ENCODE peak calls at places on chromosomes 3 and 15, in six cellular contexts. One of them, this sample, is unnamed. For H3K9me3, the result is how much of the 10 kb centered on the place peaks cover.

GRCh38 chr3:123081718-123082369 is 15.0 kb downstream of the PDIA5 start:
- DNase-seq in WERI-Rb-1: peak
- DNase-seq in body of pancreas: no peak
- DNase-seq in effector memory CD4-positive, alpha-beta T cell: no peak
- DNase-seq in thoracic aorta: no peak
- DNase-seq in CD8-positive, alpha-beta memory T cell: no peak
- DNase-seq in this sample: no peak

GRCh38 chr3:110164632-110165240 is 827.4 kb upstream of the DPPA4 start:
- DNase-seq in WERI-Rb-1: no peak
- DNase-seq in body of pancreas: no peak
- DNase-seq in effector memory CD4-positive, alpha-beta T cell: no peak
- DNase-seq in thoracic aorta: no peak
- DNase-seq in CD8-positive, alpha-beta memory T cell: no peak
- DNase-seq in this sample: no peak

GRCh38 chr3:36663666-36664291 is 100.6 kb downstream of the DCLK3 start:
- DNase-seq in WERI-Rb-1: no peak
- DNase-seq in body of pancreas: no peak
- DNase-seq in effector memory CD4-positive, alpha-beta T cell: no peak
- DNase-seq in thoracic aorta: no peak
- DNase-seq in CD8-positive, alpha-beta memory T cell: no peak
- DNase-seq in this sample: no peak

GRCh38 chr3:32919920-32920319 is 31.5 kb upstream of the CCR4 start:
- DNase-seq in WERI-Rb-1: no peak
- DNase-seq in body of pancreas: no peak
- DNase-seq in effector memory CD4-positive, alpha-beta T cell: no peak
- DNase-seq in thoracic aorta: no peak
- DNase-seq in CD8-positive, alpha-beta memory T cell: no peak
- DNase-seq in this sample: no peak

GRCh38 chr3:10935846-10936631 is 56.5 kb upstream of the SLC6A1 start:
- DNase-seq in WERI-Rb-1: no peak
- DNase-seq in body of pancreas: no peak
- DNase-seq in effector memory CD4-positive, alpha-beta T cell: no peak
- DNase-seq in thoracic aorta: no peak
- DNase-seq in CD8-positive, alpha-beta memory T cell: no peak
- DNase-seq in this sample: no peak

GRCh38 chr3:79329154-79329553 is 438.6 kb downstream of the ROBO1 start:
- DNase-seq in WERI-Rb-1: no peak
- DNase-seq in body of pancreas: no peak
- DNase-seq in effector memory CD4-positive, alpha-beta T cell: no peak
- DNase-seq in thoracic aorta: no peak
- DNase-seq in CD8-positive, alpha-beta memory T cell: no peak
- DNase-seq in this sample: no peak

GRCh38 chr15:99616773-99617342 is 51.1 kb downstream of the MEF2A start:
- DNase-seq in WERI-Rb-1: no peak
- DNase-seq in body of pancreas: no peak
- DNase-seq in effector memory CD4-positive, alpha-beta T cell: no peak
- DNase-seq in thoracic aorta: no peak
- DNase-seq in CD8-positive, alpha-beta memory T cell: no peak
- DNase-seq in this sample: no peak

GRCh38 chr15:69502470-69503045 is 49.9 kb downstream of the RPLP1 start:
- DNase-seq in WERI-Rb-1: no peak
- DNase-seq in body of pancreas: no peak
- DNase-seq in effector memory CD4-positive, alpha-beta T cell: no peak
- DNase-seq in thoracic aorta: no peak
- DNase-seq in CD8-positive, alpha-beta memory T cell: no peak
- DNase-seq in this sample: no peak

GRCh38 chr3:198081421-198081844 is 121.4 kb downstream of the LMLN start:
- DNase-seq in WERI-Rb-1: no peak
- DNase-seq in body of pancreas: peak
- DNase-seq in effector memory CD4-positive, alpha-beta T cell: no peak
- DNase-seq in thoracic aorta: no peak
- DNase-seq in CD8-positive, alpha-beta memory T cell: no peak
- DNase-seq in this sample: no peak

GRCh38 chr3:136350132-136350531 is 100.0 kb downstream of the PCCB start:
- DNase-seq in WERI-Rb-1: no peak
- DNase-seq in body of pancreas: no peak
- DNase-seq in effector memory CD4-positive, alpha-beta T cell: no peak
- DNase-seq in thoracic aorta: no peak
- DNase-seq in CD8-positive, alpha-beta memory T cell: no peak
- DNase-seq in this sample: no peak

GRCh38 chr3:168081171-168081771 is 14.5 kb downstream of the GOLIM4 start:
- DNase-seq in WERI-Rb-1: no peak
- DNase-seq in body of pancreas: no peak
- DNase-seq in effector memory CD4-positive, alpha-beta T cell: no peak
- DNase-seq in thoracic aorta: no peak
- DNase-seq in CD8-positive, alpha-beta memory T cell: no peak
- DNase-seq in this sample: no peak

GRCh38 chr15:92625297-92625980 is 30.1 kb downstream of the FAM174B start:
- DNase-seq in WERI-Rb-1: no peak
- DNase-seq in body of pancreas: peak
- DNase-seq in effector memory CD4-positive, alpha-beta T cell: no peak
- DNase-seq in thoracic aorta: no peak
- DNase-seq in CD8-positive, alpha-beta memory T cell: no peak
- DNase-seq in this sample: no peak

GRCh38 chr3:157170861-157171260 is 10.9 kb upstream of the CCNL1 start:
- DNase-seq in WERI-Rb-1: no peak
- DNase-seq in body of pancreas: no peak
- DNase-seq in effector memory CD4-positive, alpha-beta T cell: no peak
- DNase-seq in thoracic aorta: no peak
- DNase-seq in CD8-positive, alpha-beta memory T cell: no peak
- DNase-seq in this sample: no peak

GRCh38 chr3:98843301-98843959 is 58.1 kb downstream of the DCBLD2 start:
- DNase-seq in WERI-Rb-1: no peak
- DNase-seq in body of pancreas: no peak
- DNase-seq in effector memory CD4-positive, alpha-beta T cell: no peak
- DNase-seq in thoracic aorta: no peak
- DNase-seq in CD8-positive, alpha-beta memory T cell: no peak
- DNase-seq in this sample: no peak

GRCh38 chr15:84840741-84841429 is 23.7 kb downstream of the ALPK3 start:
- DNase-seq in WERI-Rb-1: no peak
- DNase-seq in body of pancreas: peak
- DNase-seq in effector memory CD4-positive, alpha-beta T cell: no peak
- DNase-seq in thoracic aorta: peak
- DNase-seq in CD8-positive, alpha-beta memory T cell: no peak
- DNase-seq in this sample: no peak

GRCh38 chr15:25185156-25185710 is 230.4 kb downstream of the SNRPN start:
- DNase-seq in WERI-Rb-1: no peak
- DNase-seq in body of pancreas: no peak
- DNase-seq in effector memory CD4-positive, alpha-beta T cell: no peak
- DNase-seq in thoracic aorta: no peak
- DNase-seq in CD8-positive, alpha-beta memory T cell: no peak
- DNase-seq in this sample: no peak
- H3K9me3 ChIP-seq in WERI-Rb-1: under half
- H3K9me3 ChIP-seq in body of pancreas: under half
- H3K9me3 ChIP-seq in effector memory CD4-positive, alpha-beta T cell: under half
- H3K9me3 ChIP-seq in thoracic aorta: under half
- H3K9me3 ChIP-seq in CD8-positive, alpha-beta memory T cell: under half
- H3K9me3 ChIP-seq in this sample: under half

DNA sequence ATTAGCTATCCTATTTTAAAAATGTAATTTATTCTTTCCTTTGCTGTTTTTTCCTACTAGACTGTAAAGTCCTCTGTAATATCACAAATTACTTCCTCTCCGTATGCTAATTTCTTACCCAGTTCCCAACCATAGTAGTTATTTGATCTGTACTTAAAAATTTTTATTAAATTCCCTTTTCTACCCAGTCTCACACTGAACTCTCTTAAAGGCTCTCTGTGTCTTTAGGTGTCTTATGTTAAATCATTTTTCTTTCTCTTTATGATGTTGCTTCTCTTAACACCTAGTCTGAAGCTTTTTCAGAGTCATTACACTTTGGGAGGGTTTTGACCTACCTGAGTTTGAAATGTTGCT is 378.6 kb downstream of the NSUN3 start:
- DNase-seq in WERI-Rb-1: no peak
- DNase-seq in body of pancreas: no peak
- DNase-seq in effector memory CD4-positive, alpha-beta T cell: no peak
- DNase-seq in thoracic aorta: no peak
- DNase-seq in CD8-positive, alpha-beta memory T cell: no peak
- DNase-seq in this sample: no peak
- H3K27ac ChIP-seq in WERI-Rb-1: no peak
- H3K27ac ChIP-seq in body of pancreas: no peak
- H3K27ac ChIP-seq in effector memory CD4-positive, alpha-beta T cell: no peak
- H3K27ac ChIP-seq in thoracic aorta: no peak
- H3K27ac ChIP-seq in CD8-positive, alpha-beta memory T cell: no peak
- H3K27ac ChIP-seq in this sample: no peak

DNA sequence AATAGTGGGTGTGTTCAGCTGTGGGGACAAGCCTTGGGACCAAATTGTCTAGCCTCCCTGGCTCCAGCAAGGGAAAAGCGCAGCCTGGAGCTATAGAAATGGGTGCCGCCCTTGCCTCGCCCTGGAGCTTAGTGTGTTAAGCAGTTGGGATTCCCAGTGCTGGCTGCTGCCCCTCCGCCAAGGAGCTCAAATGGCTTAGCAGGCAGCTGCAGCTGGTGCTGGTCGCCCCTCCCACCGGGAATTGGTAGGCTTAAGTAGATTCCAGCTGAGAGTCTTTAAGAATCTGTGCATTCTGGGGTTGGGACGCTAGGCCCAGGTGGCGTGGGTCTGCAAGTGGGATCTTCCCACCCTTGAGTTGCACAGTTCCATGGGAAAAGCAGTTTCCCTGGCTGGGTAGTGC is 663.0 kb upstream of the TBL1XR1 start:
- DNase-seq in WERI-Rb-1: peak
- DNase-seq in body of pancreas: no peak
- DNase-seq in effector memory CD4-positive, alpha-beta T cell: no peak
- DNase-seq in thoracic aorta: no peak
- DNase-seq in CD8-positive, alpha-beta memory T cell: no peak
- DNase-seq in this sample: no peak
- H3K9me3 ChIP-seq in WERI-Rb-1: under half
- H3K9me3 ChIP-seq in body of pancreas: under half
- H3K9me3 ChIP-seq in effector memory CD4-positive, alpha-beta T cell: under half
- H3K9me3 ChIP-seq in thoracic aorta: under half
- H3K9me3 ChIP-seq in CD8-positive, alpha-beta memory T cell: under half
- H3K9me3 ChIP-seq in this sample: under half

GRCh38 chr15:77528968-77529319 is 103.8 kb downstream of the LINGO1 start:
- DNase-seq in WERI-Rb-1: peak
- DNase-seq in body of pancreas: no peak
- DNase-seq in effector memory CD4-positive, alpha-beta T cell: no peak
- DNase-seq in thoracic aorta: no peak
- DNase-seq in CD8-positive, alpha-beta memory T cell: no peak
- DNase-seq in this sample: no peak

GRCh38 chr15:77529394-77530159 is 103.1 kb downstream of the LINGO1 start:
- DNase-seq in WERI-Rb-1: no peak
- DNase-seq in body of pancreas: no peak
- DNase-seq in effector memory CD4-positive, alpha-beta T cell: no peak
- DNase-seq in thoracic aorta: no peak
- DNase-seq in CD8-positive, alpha-beta memory T cell: no peak
- DNase-seq in this sample: no peak

GRCh38 chr15:77527164-77527778 is 105.4 kb downstream of the LINGO1 start:
- DNase-seq in WERI-Rb-1: peak
- DNase-seq in body of pancreas: no peak
- DNase-seq in effector memory CD4-positive, alpha-beta T cell: no peak
- DNase-seq in thoracic aorta: no peak
- DNase-seq in CD8-positive, alpha-beta memory T cell: no peak
- DNase-seq in this sample: no peak

GRCh38 chr15:77527831-77528231 is 104.9 kb downstream of the LINGO1 start:
- DNase-seq in WERI-Rb-1: no peak
- DNase-seq in body of pancreas: no peak
- DNase-seq in effector memory CD4-positive, alpha-beta T cell: no peak
- DNase-seq in thoracic aorta: no peak
- DNase-seq in CD8-positive, alpha-beta memory T cell: no peak
- DNase-seq in this sample: no peak

DNA sequence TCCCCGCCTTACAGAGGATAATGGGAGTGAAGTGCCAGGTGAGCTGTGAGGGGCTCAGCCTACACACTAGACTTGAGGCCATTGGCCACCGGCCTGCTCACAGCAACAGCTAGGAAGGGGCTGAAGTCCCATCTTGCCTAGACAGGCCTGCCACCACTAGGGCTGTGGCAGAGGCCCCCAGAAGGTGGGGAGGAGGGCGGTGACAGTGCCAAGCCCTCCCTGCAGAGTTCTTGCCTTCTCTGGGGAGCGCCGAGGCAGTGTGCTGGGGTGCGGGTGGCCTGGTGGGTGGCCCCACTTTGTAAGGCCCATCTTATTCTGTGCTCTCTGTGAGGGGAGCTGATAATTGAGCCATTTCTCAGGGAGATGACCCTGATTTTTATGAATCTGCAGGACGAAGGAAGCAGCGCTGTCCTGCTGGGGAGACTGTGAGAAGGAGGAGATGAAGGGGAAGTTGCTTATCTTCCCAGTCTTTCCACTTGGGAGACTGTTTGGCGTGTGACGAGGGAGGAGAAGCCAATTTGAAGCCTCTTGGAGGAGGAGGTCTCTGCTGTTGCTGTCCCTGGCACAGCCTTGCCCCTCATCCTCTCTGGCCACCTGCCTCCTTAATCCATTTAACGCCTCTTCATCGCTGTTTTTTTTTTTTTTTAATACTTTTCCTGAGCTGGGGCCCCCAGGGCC is 104.3 kb downstream of the LINGO1 start:
- DNase-seq in WERI-Rb-1: peak
- DNase-seq in body of pancreas: no peak
- DNase-seq in effector memory CD4-positive, alpha-beta T cell: no peak
- DNase-seq in thoracic aorta: no peak
- DNase-seq in CD8-positive, alpha-beta memory T cell: no peak
- DNase-seq in this sample: no peak
- H3K27ac ChIP-seq in WERI-Rb-1: peak
- H3K27ac ChIP-seq in body of pancreas: no peak
- H3K27ac ChIP-seq in effector memory CD4-positive, alpha-beta T cell: no peak
- H3K27ac ChIP-seq in thoracic aorta: no peak
- H3K27ac ChIP-seq in CD8-positive, alpha-beta memory T cell: no peak
- H3K27ac ChIP-seq in this sample: no peak

DNA sequence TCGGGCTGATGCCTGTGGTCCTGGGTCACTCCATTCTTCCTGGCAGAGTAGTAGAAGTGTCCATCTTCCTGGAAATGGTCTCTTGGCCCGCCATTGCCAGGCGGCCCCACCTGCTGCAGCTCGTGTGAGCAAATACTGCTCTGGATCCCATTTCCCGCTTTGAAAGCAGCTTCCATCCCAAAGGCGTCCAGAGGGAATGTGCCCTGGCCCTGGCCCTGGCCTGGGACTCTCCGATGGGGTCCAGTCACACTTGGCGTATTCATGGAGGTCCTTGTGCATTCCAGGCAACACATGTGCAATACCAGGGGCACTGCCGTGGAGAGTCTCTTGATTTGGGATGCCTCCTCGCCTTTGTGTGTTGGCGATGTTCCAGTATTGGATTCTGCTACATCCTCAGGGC is 111.1 kb downstream of the SNRPN start:
- DNase-seq in WERI-Rb-1: no peak
- DNase-seq in body of pancreas: peak
- DNase-seq in effector memory CD4-positive, alpha-beta T cell: no peak
- DNase-seq in thoracic aorta: no peak
- DNase-seq in CD8-positive, alpha-beta memory T cell: no peak
- DNase-seq in this sample: no peak
- H3K9me3 ChIP-seq in WERI-Rb-1: half or more
- H3K9me3 ChIP-seq in body of pancreas: under half
- H3K9me3 ChIP-seq in effector memory CD4-positive, alpha-beta T cell: half or more
- H3K9me3 ChIP-seq in thoracic aorta: half or more
- H3K9me3 ChIP-seq in CD8-positive, alpha-beta memory T cell: half or more
- H3K9me3 ChIP-seq in this sample: half or more